ENCODE peak calls at places on chromosomes 11 and 22, in four cellular contexts. I is stimulated activated CD8-positive, alpha-beta memory T cell treated with anti-CD3 and anti-CD28 coated beads, Interleukin-12 subunit alpha, Interleukin-12 subunit beta, amount 100 ng/mL, for 4 hours; Z is AG04450; O is stimulated activated CD4-positive, alpha-beta T cell treated with anti-CD3 and anti-CD28 coated beads, Interleukin-2, amount 100 ng/mL, for 24 hours. K is an unnamed sample.

GRCh38 chr11:35752115-35752514 is 89.5 kb downstream of the TRIM44 start:
- DNase-seq in O (no peak), I (no peak), Z (no peak), K (no peak)

GRCh38 chr22:46934746-46935491 is 172.5 kb downstream of the TBC1D22A start:
- DNase-seq in I (no peak), Z (peak), O (peak), K (no peak)

GRCh38 chr11:117089685-117090084 is 8.5 kb downstream of the SIK3 start:
- DNase-seq in O (no peak), I (no peak), Z (no peak), K (no peak)

GRCh38 chr22:31248965-31249940 is 37.2 kb downstream of the LIMK2 start:
- DNase-seq in Z (no peak), I (no peak), O (no peak), K (no peak)

GRCh38 chr11:1073261-1073724 is 1.4 kb upstream of the MUC2 start:
- DNase-seq in O (no peak), I (no peak), Z (no peak), K (no peak)

GRCh38 chr11:68138256-68138655 is 17.1 kb upstream of the CHKA start:
- DNase-seq in O (no peak), I (no peak), Z (no peak), K (no peak)

GRCh38 chr11:95544095-95544795 is 245.3 kb downstream of the FAM76B start:
- DNase-seq in Z (no peak), O (no peak), I (no peak), K (no peak)

GRCh38 chr11:210803-211180 is 3.3 kb downstream of the RIC8A start:
- DNase-seq in O (no peak), Z (no peak), I (no peak), K (no peak)

GRCh38 chr11:86737752-86738151 is 62.6 kb upstream of the PRSS23 start:
- DNase-seq in O (no peak), I (no peak), Z (no peak), K (no peak)

K was measured in activated B cell treated with CpG ODN at 0.5 μM for 24 hours.